ENCODE peak calls at places on chromosomes 7 and 10, in seven cellular contexts. I, N, Y, H, K, Q and S are unnamed samples.

GRCh38 chr10:77029684-77030407 is 607.8 kb downstream of the KCNMA1 start:
- DNase-seq in N (no peak), K (no peak), Q (no peak), I (no peak), Y (no peak), H (no peak), S (no peak)

GRCh38 chr10:126124923-126125322 is 228.6 kb downstream of the FANK1 start:
- DNase-seq in H (peak; percentile 69), N (no peak), Q (no peak), Y (no peak), K (no peak), I (no peak), S (no peak)

GRCh38 chr10:30178565-30178964 is 119.2 kb upstream of the JCAD start:
- DNase-seq in Q (no peak), K (no peak), Y (no peak), N (no peak), I (no peak), H (peak; percentile 87), S (no peak)

GRCh38 chr10:63267414-63268138 is 134.4 kb downstream of the NRBF2 start:
- DNase-seq in Y (peak; percentile 35), K (no peak), I (no peak), H (peak; percentile 88), Q (no peak), N (no peak), S (peak; percentile 41)

GRCh38 chr7:28075674-28076358 is 104.8 kb downstream of the JAZF1 start:
- DNase-seq in N (no peak), Y (no peak), Q (no peak), K (no peak), I (no peak), H (peak; percentile 27), S (no peak)

GRCh38 chr7:5625938-5626337 is 155.5 kb downstream of the RNF216 start:
- DNase-seq in K (no peak), H (peak; percentile 83), N (peak; percentile 60), Y (no peak), Q (no peak), I (no peak), S (no peak)

GRCh38 chr10:116545122-116545521 is 609 bp upstream of the PNLIP start:
- DNase-seq in N (no peak), I (no peak), Q (no peak), K (no peak), H (no peak), Y (no peak), S (no peak)

GRCh38 chr10:127921075-127921750 is 14.3 kb downstream of the PTPRE start:
- DNase-seq in H (no peak), K (no peak), I (no peak), N (no peak), Y (no peak), Q (no peak), S (no peak)

GRCh38 chr10:15719062-15719898 is 442 bp downstream of the ITGA8 start:
- DNase-seq in Q (no peak), I (no peak), Y (no peak), N (peak; percentile 26), H (peak; percentile 16), K (no peak), S (no peak)

GRCh38 chr10:71344916-71345557 is 26.0 kb downstream of the SLC29A3 start:
- DNase-seq in N (no peak), Q (no peak), K (no peak), I (no peak), H (no peak), Y (no peak), S (no peak)

GRCh38 chr7:147276783-147277370 is 1160.3 kb downstream of the CNTNAP2 start:
- DNase-seq in K (no peak), I (no peak), Y (no peak), Q (peak; percentile 97), H (no peak), N (no peak), S (no peak)

GRCh38 chr7:155466814-155467675 is 9.1 kb downstream of the EN2 start:
- DNase-seq in Y (no peak), N (peak; percentile 81), I (no peak), Q (peak; percentile 52), H (no peak), K (no peak), S (no peak)

GRCh38 chr10:80409121-80409520 is 770 bp downstream of the PRXL2A start:
- DNase-seq in Y (no peak), N (no peak), Q (no peak), H (no peak), K (no peak), I (no peak), S (no peak)

GRCh38 chr10:31288961-31289360 is 30.1 kb upstream of the ZEB1 start:
- DNase-seq in N (no peak), K (no peak), Q (no peak), Y (no peak), I (no peak), H (peak; percentile 57), S (no peak)

GRCh38 chr10:62422068-62422590 is 48.0 kb downstream of the ZNF365 start:
- DNase-seq in K (no peak), Q (no peak), N (no peak), I (no peak), Y (no peak), H (peak; percentile 77), S (no peak)